ENCODE peak calls at places on chromosomes 7 and 10, in eight cellular contexts. Q, W, G, X, V, R, S and E are unnamed samples.
A peak's percentile ranks its signal among the peaks of the same experiment; 100 is the strongest.

GRCh38 chr10:132691711-132692153 is 94.2 kb downstream of the NKX6-2 start:
- DNase-seq in Q (peak; percentile 9), W (no peak), G (no peak), X (no peak), V (no peak), R (no peak), S (peak; percentile 43), E (no peak)

GRCh38 chr10:84172435-84173356 is 905 bp upstream of the GPR15LG start:
- DNase-seq in Q (no peak), W (no peak), G (no peak), X (no peak), V (no peak), R (no peak), S (no peak), E (no peak)

GRCh38 chr7:949021-949934 is 5.2 kb downstream of the ADAP1 start:
- DNase-seq in Q (peak; percentile 12), W (no peak), G (no peak), X (no peak), V (no peak), R (no peak), S (peak; percentile 20), E (no peak)

GRCh38 chr7:137417464-137417863 is 73.9 kb upstream of the PTN start:
- DNase-seq in Q (no peak), W (no peak), G (no peak), X (no peak), V (no peak), R (no peak), S (no peak), E (no peak)

GRCh38 chr10:122054046-122055025 is 65.4 kb downstream of the TACC2 start:
- DNase-seq in Q (peak; percentile 58), W (peak; percentile 75), G (no peak), X (no peak), V (peak; percentile 57), R (peak; percentile 75), S (peak; percentile 82), E (peak; percentile 42)

GRCh38 chr7:11911900-11912299 is 79.9 kb upstream of the THSD7A start:
- DNase-seq in Q (no peak), W (no peak), G (no peak), X (no peak), V (no peak), R (no peak), S (no peak), E (no peak)

GRCh38 chr7:94394058-94394398 is 667 bp upstream of the COL1A2 start:
- DNase-seq in Q (peak; percentile 20), W (no peak), G (no peak), X (no peak), V (no peak), R (peak; percentile 74), S (peak; percentile 72), E (no peak)

GRCh38 chr10:86188326-86188725 is 178.3 kb downstream of the GRID1 start:
- DNase-seq in Q (no peak), W (no peak), G (no peak), X (no peak), V (no peak), R (no peak), S (no peak), E (no peak)

GRCh38 chr10:129950651-129951050 is 13.4 kb downstream of the EBF3 start:
- DNase-seq in Q (no peak), W (no peak), G (no peak), X (no peak), V (no peak), R (no peak), S (no peak), E (no peak)

GRCh38 chr7:132709971-132710567 is 133.8 kb upstream of the PLXNA4 start:
- DNase-seq in Q (no peak), W (no peak), G (no peak), X (no peak), V (peak; percentile 24), R (peak; percentile 62), S (no peak), E (peak; percentile 20)

GRCh38 chr7:70833726-70834125 is 298.2 kb upstream of the GALNT17 start:
- DNase-seq in Q (no peak), W (no peak), G (no peak), X (no peak), V (no peak), R (peak; percentile 34), S (no peak), E (no peak)

GRCh38 chr10:8616166-8616565 is 561.7 kb downstream of the GATA3 start:
- DNase-seq in Q (no peak), W (no peak), G (no peak), X (no peak), V (no peak), R (no peak), S (no peak), E (no peak)

GRCh38 chr10:124043310-124044142 is 49.9 kb downstream of the CHST15 start:
- DNase-seq in Q (no peak), W (no peak), G (no peak), X (no peak), V (no peak), R (no peak), S (no peak), E (no peak)

GRCh38 chr10:106285199-106285598 is 879.3 kb downstream of the SORCS1 start:
- DNase-seq in Q (no peak), W (no peak), G (no peak), X (no peak), V (no peak), R (peak; percentile 62), S (no peak), E (no peak)

GRCh38 chr10:5559642-5560141 is 34.9 kb downstream of the CALML3 start:
- DNase-seq in Q (no peak), W (no peak), G (no peak), X (no peak), V (no peak), R (peak; percentile 69), S (no peak), E (no peak)

GRCh38 chr7:148964510-148965267 is 63.6 kb downstream of the PDIA4 start:
- DNase-seq in Q (no peak), W (no peak), G (no peak), X (no peak), V (no peak), R (peak; percentile 14), S (no peak), E (peak; percentile 38)

GRCh38 chr7:21898265-21898930 is 47.3 kb downstream of the CDCA7L start:
- DNase-seq in Q (no peak), W (no peak), G (no peak), X (peak; percentile 80), V (no peak), R (no peak), S (no peak), E (no peak)

GRCh38 chr7:537911-538634 is 18.4 kb upstream of the PDGFA start:
- DNase-seq in Q (peak; percentile 56), W (no peak), G (no peak), X (no peak), V (peak; percentile 83), R (peak; percentile 90), S (peak; percentile 75), E (no peak)

GRCh38 chr7:130071701-130072622 is 1.6 kb downstream of the KLHDC10 start:
- DNase-seq in Q (no peak), W (peak; percentile 80), G (peak; percentile 7), X (peak; percentile 78), V (peak; percentile 84), R (peak; percentile 92), S (no peak), E (peak; percentile 96)

GRCh38 chr7:159093351-159093971 is 51.2 kb downstream of the VIPR2 start:
- DNase-seq in Q (no peak), W (no peak), G (no peak), X (no peak), V (no peak), R (no peak), S (peak; percentile 70), E (no peak)

GRCh38 chr10:122375761-122376160 is 1.3 kb downstream of the PLEKHA1 start:
- DNase-seq in Q (no peak), W (no peak), G (no peak), X (no peak), V (no peak), R (no peak), S (no peak), E (peak; percentile 6)

GRCh38 chr10:70445718-70446485 is 4.4 kb upstream of the NODAL start:
- DNase-seq in Q (no peak), W (peak; percentile 19), G (no peak), X (no peak), V (no peak), R (peak; percentile 68), S (no peak), E (no peak)

GRCh38 chr7:133310232-133310852 is 57.5 kb downstream of the EXOC4 start:
- DNase-seq in Q (no peak), W (peak; percentile 24), G (no peak), X (no peak), V (no peak), R (peak; percentile 70), S (no peak), E (no peak)

GRCh38 chr7:48168159-48168558 is 3.1 kb upstream of the ABCA13 start:
- DNase-seq in Q (no peak), W (no peak), G (no peak), X (peak; percentile 58), V (no peak), R (peak; percentile 58), S (no peak), E (no peak)

GRCh38 chr10:124025638-124026336 is 67.6 kb downstream of the CHST15 start:
- DNase-seq in Q (no peak), W (no peak), G (no peak), X (peak; percentile 6), V (peak; percentile 15), R (peak; percentile 51), S (no peak), E (peak; percentile 9)

GRCh38 chr10:3226960-3227724 is 54.6 kb upstream of the PITRM1 start:
- DNase-seq in Q (no peak), W (no peak), G (no peak), X (no peak), V (peak; percentile 60), R (peak; percentile 47), S (no peak), E (no peak)

GRCh38 chr10:129794056-129794455 is 170.0 kb downstream of the EBF3 start:
- DNase-seq in Q (no peak), W (no peak), G (no peak), X (no peak), V (no peak), R (no peak), S (no peak), E (no peak)

GRCh38 chr7:100706672-100707311 is 871 bp downstream of the POP7 start:
- DNase-seq in Q (no peak), W (no peak), G (no peak), X (no peak), V (no peak), R (no peak), S (peak; percentile 80), E (no peak)

GRCh38 chr7:159154243-159154642 is 9.6 kb upstream of the VIPR2 start:
- DNase-seq in Q (no peak), W (no peak), G (no peak), X (no peak), V (no peak), R (no peak), S (no peak), E (no peak)

GRCh38 chr7:46916581-46916980 is 665.3 kb downstream of the TNS3 start:
- DNase-seq in Q (no peak), W (no peak), G (no peak), X (no peak), V (no peak), R (no peak), S (no peak), E (no peak)

GRCh38 chr10:132551093-132551807 is 13.7 kb downstream of the INPP5A start:
- DNase-seq in Q (no peak), W (no peak), G (no peak), X (peak; percentile 89), V (no peak), R (no peak), S (no peak), E (no peak)

GRCh38 chr7:24403557-24403956 is 119.6 kb downstream of the NPY start:
- DNase-seq in Q (no peak), W (peak; percentile 28), G (no peak), X (no peak), V (no peak), R (no peak), S (no peak), E (no peak)

GRCh38 chr10:101834341-101834740 is 9.3 kb downstream of the KCNIP2 start:
- DNase-seq in Q (peak; percentile 30), W (no peak), G (no peak), X (peak; percentile 55), V (no peak), R (no peak), S (peak; percentile 70), E (no peak)

GRCh38 chr7:30464231-30464660 is 14.3 kb downstream of the NOD1 start:
- DNase-seq in Q (no peak), W (no peak), G (no peak), X (no peak), V (no peak), R (no peak), S (no peak), E (no peak)